ENCODE peak calls at places on chromosome 1, in five cellular contexts. F is COR-L47, M is DMS153, C is lung microvascular endothelial cell, N is NT2/D1. G is an unnamed sample.

GRCh38 chr1:16032388-16033100 is 10.7 kb downstream of the CLCNKA start:
- DNase-seq in F (peak; percentile 76), M (peak; percentile 65), C (peak; percentile 88), N (peak; percentile 71), G (peak; percentile 49)

GRCh38 chr1:36087233-36088123 is 1.2 kb upstream of the ADPRS start:
- DNase-seq in F (no peak), M (no peak), C (no peak), N (no peak), G (no peak)

GRCh38 chr1:46961066-46961758 is 19.9 kb upstream of the CYP4A11 start:
- DNase-seq in F (no peak), M (no peak), C (no peak), N (no peak), G (no peak)

GRCh38 chr1:233460692-233461091 is 133.2 kb downstream of the MAP3K21 start:
- DNase-seq in F (no peak), M (no peak), C (no peak), N (no peak), G (no peak)

GRCh38 chr1:59128239-59128736 is 168.6 kb upstream of the FGGY start:
- DNase-seq in F (no peak), M (no peak), C (peak; percentile 36), N (no peak), G (no peak)

GRCh38 chr1:162847839-162848453 is 13.0 kb downstream of the CCDC190 start:
- DNase-seq in F (peak; percentile 52), M (peak; percentile 52), C (peak; percentile 86), N (peak; percentile 79), G (peak; percentile 36)

GRCh38 chr1:24374891-24375786 is 38.4 kb downstream of the STPG1 start:
- DNase-seq in F (peak; percentile 53), M (no peak), C (no peak), N (peak; percentile 85), G (no peak)

GRCh38 chr1:99648107-99648506 is 2.2 kb downstream of the PALMD start:
- DNase-seq in F (no peak), M (no peak), C (peak; percentile 94), N (no peak), G (peak; percentile 90)

GRCh38 chr1:228753236-228753741 is 18.0 kb downstream of the RHOU start:
- DNase-seq in F (no peak), M (no peak), C (no peak), N (no peak), G (no peak)